ENCODE peak calls at places on chromosomes 12 and 14, in six cellular contexts. J, S, F, N, A and G are unnamed samples.

GRCh38 chr12:74537126-74537706 is 419 bp upstream of the ATXN7L3B start:
- DNase-seq in J (peak), S (no peak), F (no peak), N (no peak), A (no peak), G (no peak)

GRCh38 chr12:130983328-130984017 is 29.8 kb downstream of the ADGRD1 start:
- DNase-seq in J (no peak), S (no peak), F (no peak), N (no peak), A (no peak), G (no peak)

GRCh38 chr14:68816183-68816942 is 23.5 kb upstream of the ZFP36L1 start:
- DNase-seq in J (peak), S (peak), F (peak), N (peak), A (peak), G (peak)

GRCh38 chr12:130819681-130820080 is 19.4 kb downstream of the STX2 start:
- DNase-seq in J (no peak), S (no peak), F (no peak), N (no peak), A (no peak), G (no peak)

GRCh38 chr14:59777006-59777579 is 93.5 kb downstream of the RTN1 start:
- DNase-seq in J (no peak), S (no peak), F (no peak), N (no peak), A (no peak), G (no peak)

GRCh38 chr12:6253278-6253677 is 53.1 kb downstream of the CD9 start:
- DNase-seq in J (no peak), S (no peak), F (no peak), N (no peak), A (no peak), G (no peak)

GRCh38 chr12:40106655-40107054 is 774 bp upstream of the SLC2A13 start:
- DNase-seq in J (no peak), S (no peak), F (no peak), N (no peak), A (no peak), G (no peak)

GRCh38 chr12:89288959-89289358 is 63.3 kb downstream of the DUSP6 start:
- DNase-seq in J (no peak), S (no peak), F (no peak), N (no peak), A (no peak), G (no peak)

GRCh38 chr12:94427520-94428381 is 31.9 kb downstream of the CEP83 start:
- DNase-seq in J (no peak), S (no peak), F (no peak), N (no peak), A (no peak), G (no peak)

GRCh38 chr12:131085816-131086591 is 132.3 kb downstream of the ADGRD1 start:
- DNase-seq in J (no peak), S (no peak), F (no peak), N (no peak), A (peak), G (peak)

GRCh38 chr14:86838363-86838762 is 1154.6 kb downstream of the GALC start:
- DNase-seq in J (no peak), S (no peak), F (no peak), N (no peak), A (no peak), G (no peak)

GRCh38 chr14:100548939-100549338 is 38.3 kb downstream of the BEGAIN start:
- DNase-seq in J (no peak), S (no peak), F (no peak), N (no peak), A (no peak), G (no peak)

GRCh38 chr12:3511760-3512159 is 20.8 kb downstream of the PRMT8 start:
- DNase-seq in J (no peak), S (no peak), F (no peak), N (no peak), A (no peak), G (no peak)

GRCh38 chr14:39393289-39393688 is 38.9 kb downstream of the FBXO33 start:
- DNase-seq in J (no peak), S (no peak), F (no peak), N (no peak), A (no peak), G (no peak)

GRCh38 chr14:37889087-37889486 is 293.7 kb downstream of the TTC6 start:
- DNase-seq in J (no peak), S (no peak), F (no peak), N (no peak), A (no peak), G (no peak)

GRCh38 chr12:38771871-38772270 is 133.5 kb downstream of the CPNE8 start:
- DNase-seq in J (no peak), S (no peak), F (no peak), N (no peak), A (no peak), G (no peak)

GRCh38 chr14:40221428-40221827 is 789.2 kb upstream of the FBXO33 start:
- DNase-seq in J (no peak), S (no peak), F (no peak), N (no peak), A (no peak), G (no peak)

GRCh38 chr14:68910540-68910939 is 68.6 kb downstream of the ACTN1 start:
- DNase-seq in J (no peak), S (no peak), F (no peak), N (no peak), A (no peak), G (no peak)

GRCh38 chr12:14322403-14322802 is 43.1 kb upstream of the ATF7IP start:
- DNase-seq in J (no peak), S (no peak), F (no peak), N (no peak), A (no peak), G (no peak)

GRCh38 chr14:101731187-101732080 is 30.1 kb upstream of the PPP2R5C start:
- DNase-seq in J (peak), S (peak), F (peak), N (no peak), A (peak), G (peak)

GRCh38 chr12:49973361-49973830 is 649 bp downstream of the AQP6 start:
- DNase-seq in J (no peak), S (no peak), F (no peak), N (no peak), A (no peak), G (no peak)

GRCh38 chr12:132365226-132365625 is 35.8 kb upstream of the GALNT9 start:
- DNase-seq in J (peak), S (no peak), F (no peak), N (no peak), A (no peak), G (no peak)

GRCh38 chr12:21264232-21264631 is 70.5 kb downstream of the SLCO1A2 start:
- DNase-seq in J (no peak), S (no peak), F (no peak), N (no peak), A (no peak), G (no peak)

GRCh38 chr12:53052419-53053222 is 2.8 kb downstream of the TNS2 start:
- DNase-seq in J (peak), S (peak), F (no peak), N (no peak), A (no peak), G (peak)

GRCh38 chr12:72540811-72541210 is 268.6 kb downstream of the TRHDE start:
- DNase-seq in J (no peak), S (no peak), F (no peak), N (no peak), A (no peak), G (no peak)

GRCh38 chr14:77542349-77543239 is 44.0 kb upstream of the ISM2 start:
- DNase-seq in J (no peak), S (no peak), F (no peak), N (no peak), A (no peak), G (no peak)

GRCh38 chr12:125674554-125674953 is 609.3 kb downstream of the AACS start:
- DNase-seq in J (no peak), S (no peak), F (no peak), N (no peak), A (no peak), G (no peak)

GRCh38 chr14:32469388-32470160 is 140.5 kb downstream of the AKAP6 start:
- DNase-seq in J (peak), S (no peak), F (no peak), N (no peak), A (no peak), G (no peak)